ENCODE peak calls at places on chromosome 21, in seven cellular contexts. One of them, this sample, is unnamed.

GRCh38 chr21:41671859-41672542 is 94.9 kb downstream of the RIPK4 start:
- DNase-seq in mucosa of descending colon: no peak
- DNase-seq in NCI-H1092 treated with DMSO at 0.1 percent for 48 hours: no peak
- DNase-seq in osteoblast: peak
- DNase-seq in adrenal gland: no peak
- DNase-seq in Right ventricle myocardium inferior: no peak
- DNase-seq in AG20443: no peak
- DNase-seq in this sample: no peak

GRCh38 chr21:38460171-38460742 is 38.0 kb downstream of the ERG start:
- DNase-seq in NCI-H1092 treated with DMSO at 0.1 percent for 48 hours: no peak
- DNase-seq in Right ventricle myocardium inferior: no peak
- DNase-seq in adrenal gland: no peak
- DNase-seq in mucosa of descending colon: no peak
- DNase-seq in osteoblast: no peak
- DNase-seq in AG20443: peak
- DNase-seq in this sample: no peak

GRCh38 chr21:45011911-45012660 is 62.3 kb upstream of the ADARB1 start:
- DNase-seq in NCI-H1092 treated with DMSO at 0.1 percent for 48 hours: no peak
- DNase-seq in adrenal gland: no peak
- DNase-seq in AG20443: peak
- DNase-seq in mucosa of descending colon: peak
- DNase-seq in Right ventricle myocardium inferior: peak
- DNase-seq in osteoblast: peak
- DNase-seq in this sample: no peak

GRCh38 chr21:33968082-33968997 is 52.7 kb upstream of the ATP5PO start:
- DNase-seq in mucosa of descending colon: no peak
- DNase-seq in adrenal gland: no peak
- DNase-seq in AG20443: peak
- DNase-seq in NCI-H1092 treated with DMSO at 0.1 percent for 48 hours: no peak
- DNase-seq in osteoblast: peak
- DNase-seq in Right ventricle myocardium inferior: no peak
- DNase-seq in this sample: no peak

GRCh38 chr21:44722701-44723100 is 11.3 kb upstream of the TSPEAR start:
- DNase-seq in AG20443: no peak
- DNase-seq in adrenal gland: no peak
- DNase-seq in osteoblast: no peak
- DNase-seq in Right ventricle myocardium inferior: no peak
- DNase-seq in mucosa of descending colon: no peak
- DNase-seq in NCI-H1092 treated with DMSO at 0.1 percent for 48 hours: no peak
- DNase-seq in this sample: peak

GRCh38 chr21:36701912-36702621 is 3.2 kb downstream of the SIM2 start:
- DNase-seq in Right ventricle myocardium inferior: no peak
- DNase-seq in osteoblast: peak
- DNase-seq in adrenal gland: no peak
- DNase-seq in mucosa of descending colon: no peak
- DNase-seq in NCI-H1092 treated with DMSO at 0.1 percent for 48 hours: no peak
- DNase-seq in AG20443: no peak
- DNase-seq in this sample: no peak

GRCh38 chr21:35265170-35265877 is 216.2 kb upstream of the RUNX1 start:
- DNase-seq in osteoblast: no peak
- DNase-seq in AG20443: peak
- DNase-seq in Right ventricle myocardium inferior: no peak
- DNase-seq in mucosa of descending colon: no peak
- DNase-seq in NCI-H1092 treated with DMSO at 0.1 percent for 48 hours: no peak
- DNase-seq in adrenal gland: peak
- DNase-seq in this sample: no peak

GRCh38 chr21:44521928-44522752 is 17.9 kb downstream of the KRTAP10-1 start:
- DNase-seq in adrenal gland: no peak
- DNase-seq in Right ventricle myocardium inferior: no peak
- DNase-seq in AG20443: no peak
- DNase-seq in NCI-H1092 treated with DMSO at 0.1 percent for 48 hours: no peak
- DNase-seq in osteoblast: no peak
- DNase-seq in mucosa of descending colon: peak
- DNase-seq in this sample: no peak

GRCh38 chr21:46189213-46189958 is 5.1 kb upstream of the SPATC1L start:
- DNase-seq in mucosa of descending colon: no peak
- DNase-seq in AG20443: peak
- DNase-seq in adrenal gland: peak
- DNase-seq in Right ventricle myocardium inferior: no peak
- DNase-seq in osteoblast: peak
- DNase-seq in NCI-H1092 treated with DMSO at 0.1 percent for 48 hours: no peak
- DNase-seq in this sample: no peak

GRCh38 chr21:26966978-26967913 is at the start of gene ADAMTS5:
- DNase-seq in NCI-H1092 treated with DMSO at 0.1 percent for 48 hours: no peak
- DNase-seq in adrenal gland: no peak
- DNase-seq in osteoblast: peak
- DNase-seq in Right ventricle myocardium inferior: peak
- DNase-seq in mucosa of descending colon: peak
- DNase-seq in AG20443: peak
- DNase-seq in this sample: peak

GRCh38 chr21:45406801-45407628 is 2.0 kb downstream of the COL18A1 start:
- DNase-seq in Right ventricle myocardium inferior: peak
- DNase-seq in adrenal gland: no peak
- DNase-seq in AG20443: no peak
- DNase-seq in NCI-H1092 treated with DMSO at 0.1 percent for 48 hours: no peak
- DNase-seq in osteoblast: peak
- DNase-seq in mucosa of descending colon: peak
- DNase-seq in this sample: no peak

GRCh38 chr21:38771536-38771935 is 34.2 kb upstream of the ETS2 start:
- DNase-seq in NCI-H1092 treated with DMSO at 0.1 percent for 48 hours: no peak
- DNase-seq in osteoblast: no peak
- DNase-seq in adrenal gland: no peak
- DNase-seq in mucosa of descending colon: no peak
- DNase-seq in AG20443: no peak
- DNase-seq in Right ventricle myocardium inferior: no peak
- DNase-seq in this sample: no peak

GRCh38 chr21:36976882-36977651 is 10.6 kb upstream of the HLCS start:
- DNase-seq in AG20443: peak
- DNase-seq in osteoblast: peak
- DNase-seq in adrenal gland: peak
- DNase-seq in Right ventricle myocardium inferior: no peak
- DNase-seq in NCI-H1092 treated with DMSO at 0.1 percent for 48 hours: peak
- DNase-seq in mucosa of descending colon: no peak
- DNase-seq in this sample: peak

GRCh38 chr21:14550200-14550599 is 4.1 kb upstream of the SAMSN1 start:
- DNase-seq in Right ventricle myocardium inferior: no peak
- DNase-seq in mucosa of descending colon: no peak
- DNase-seq in adrenal gland: no peak
- DNase-seq in osteoblast: no peak
- DNase-seq in NCI-H1092 treated with DMSO at 0.1 percent for 48 hours: no peak
- DNase-seq in AG20443: no peak
- DNase-seq in this sample: no peak

GRCh38 chr21:45294509-45295291 is 7.0 kb upstream of the POFUT2 start:
- DNase-seq in Right ventricle myocardium inferior: peak
- DNase-seq in adrenal gland: peak
- DNase-seq in mucosa of descending colon: peak
- DNase-seq in AG20443: no peak
- DNase-seq in NCI-H1092 treated with DMSO at 0.1 percent for 48 hours: peak
- DNase-seq in osteoblast: peak
- DNase-seq in this sample: no peak

GRCh38 chr21:41765393-41765950 is 1.4 kb downstream of the RIPK4 start:
- DNase-seq in Right ventricle myocardium inferior: no peak
- DNase-seq in mucosa of descending colon: no peak
- DNase-seq in osteoblast: peak
- DNase-seq in adrenal gland: no peak
- DNase-seq in AG20443: no peak
- DNase-seq in NCI-H1092 treated with DMSO at 0.1 percent for 48 hours: no peak
- DNase-seq in this sample: no peak

GRCh38 chr21:18951291-18952038 is 547.9 kb upstream of the TMPRSS15 start:
- DNase-seq in osteoblast: no peak
- DNase-seq in adrenal gland: peak
- DNase-seq in mucosa of descending colon: no peak
- DNase-seq in AG20443: no peak
- DNase-seq in NCI-H1092 treated with DMSO at 0.1 percent for 48 hours: peak
- DNase-seq in Right ventricle myocardium inferior: no peak
- DNase-seq in this sample: peak